ENCODE peak calls at places on chromosomes 11 and 22, in eight cellular contexts. D, L, O, K, S, H, A and G are unnamed samples.

GRCh38 chr11:32068134-32068533 is 22.7 kb upstream of the RCN1 start:
- DNase-seq in L (peak), A (no peak), O (no peak), H (no peak), S (no peak), K (no peak), D (no peak), G (no peak)

GRCh38 chr22:38030311-38031133 is 26.7 kb upstream of the PICK1 start:
- DNase-seq in K (no peak), O (no peak), L (peak), A (no peak), D (no peak), S (peak), H (no peak), G (peak)

GRCh38 chr11:64998141-64998540 is 1.4 kb upstream of the BATF2 start:
- DNase-seq in S (no peak), A (no peak), K (no peak), D (no peak), H (no peak), O (no peak), L (no peak), G (no peak)

GRCh38 chr22:20155330-20156041 is 4.6 kb upstream of the CCDC188 start:
- DNase-seq in K (peak), O (no peak), H (no peak), L (peak), D (peak), S (no peak), A (no peak), G (no peak)

GRCh38 chr11:94193288-94193687 is 64.6 kb downstream of the PANX1 start:
- DNase-seq in D (no peak), O (no peak), L (peak), A (no peak), S (no peak), K (no peak), H (no peak), G (no peak)

GRCh38 chr22:46043816-46044717 is 67.1 kb upstream of the WNT7B start:
- DNase-seq in D (no peak), H (no peak), S (peak), A (no peak), L (peak), O (no peak), K (no peak), G (peak)

GRCh38 chr22:27651486-27651885 is 150.1 kb downstream of the MN1 start:
- DNase-seq in O (no peak), A (no peak), K (no peak), S (no peak), H (no peak), L (no peak), D (no peak), G (no peak)

GRCh38 chr11:96426356-96427103 is 36.7 kb downstream of the JRKL start:
- DNase-seq in A (no peak), S (no peak), L (peak), D (peak), H (no peak), K (peak), O (peak), G (peak)

GRCh38 chr11:47326198-47326597 is 26.3 kb downstream of the MYBPC3 start:
- DNase-seq in L (no peak), O (no peak), S (no peak), D (no peak), K (no peak), A (no peak), H (no peak), G (peak)

GRCh38 chr11:8097926-8098325 is 16.9 kb downstream of the TUB start:
- DNase-seq in H (no peak), A (no peak), K (no peak), S (no peak), D (no peak), L (no peak), O (no peak), G (no peak)

GRCh38 chr11:119788096-119788883 is 59.3 kb upstream of the NECTIN1 start:
- DNase-seq in A (no peak), H (no peak), S (no peak), K (no peak), D (no peak), O (no peak), L (no peak), G (peak)

GRCh38 chr11:129224538-129224937 is 32.4 kb upstream of the ARHGAP32 start:
- DNase-seq in K (no peak), A (no peak), S (no peak), O (no peak), D (no peak), H (no peak), L (peak), G (no peak)

GRCh38 chr11:118928108-118928869 is 2.6 kb upstream of the BCL9L start:
- DNase-seq in D (peak), H (peak), A (peak), S (peak), L (peak), K (peak), O (peak), G (peak)